ENCODE peak calls at places on chromosomes 5 and 9, in four cellular contexts. J is IMR-90, W is mesendoderm, C is neuronal stem cell. M is an unnamed sample.

GRCh38 chr5:94285984-94286383 is 332.4 kb downstream of the KIAA0825 start:
- DNase-seq in J (no peak), W (peak), C (no peak), M (no peak)

GRCh38 chr9:107394264-107394663 is 95.3 kb downstream of the KLF4 start:
- DNase-seq in J (no peak), W (no peak), C (no peak), M (no peak)

GRCh38 chr5:133708451-133708850 is 96.1 kb upstream of the FSTL4 start:
- DNase-seq in J (no peak), W (no peak), C (no peak), M (no peak)

GRCh38 chr9:136549010-136549980 is 3.4 kb upstream of the NOTCH1 start:
- DNase-seq in J (no peak), W (no peak), C (no peak), M (no peak)

GRCh38 chr9:86645303-86645702 is 291.1 kb upstream of the TUT7 start:
- DNase-seq in J (no peak), W (no peak), C (peak), M (no peak)

GRCh38 chr5:174693697-174694400 is 30.5 kb upstream of the MSX2 start:
- DNase-seq in J (no peak), W (no peak), C (no peak), M (no peak)

GRCh38 chr5:172178301-172179031 is 9.6 kb downstream of the STK10 start:
- DNase-seq in J (no peak), W (no peak), C (no peak), M (no peak)

GRCh38 chr5:35237580-35238376 is 7.5 kb upstream of the PRLR start:
- DNase-seq in J (no peak), W (no peak), C (no peak), M (no peak)

GRCh38 chr5:79020861-79021561 is 35.9 kb upstream of the ARSB start:
- DNase-seq in J (peak), W (peak), C (peak), M (peak)

GRCh38 chr9:107637421-107638420 is 148.2 kb upstream of the KLF4 start:
- DNase-seq in J (peak), W (peak), C (peak), M (peak)

GRCh38 chr5:81657386-81657785 is 93.5 kb downstream of the SSBP2 start:
- DNase-seq in J (no peak), W (no peak), C (no peak), M (no peak)

GRCh38 chr9:69549310-69550202 is 122.6 kb downstream of the APBA1 start:
- DNase-seq in J (peak), W (peak), C (no peak), M (peak)

GRCh38 chr5:163497315-163497714 is 8.1 kb upstream of the MAT2B start:
- DNase-seq in J (no peak), W (no peak), C (no peak), M (no peak)

GRCh38 chr5:66440202-66440680 is 156.0 kb upstream of the MAST4 start:
- DNase-seq in J (peak), W (no peak), C (no peak), M (peak)

GRCh38 chr5:55218966-55219365 is 8.1 kb downstream of the MCIDAS start:
- DNase-seq in J (no peak), W (peak), C (no peak), M (no peak)

GRCh38 chr9:78054180-78054579 is 22.6 kb upstream of the GNAQ start:
- DNase-seq in J (no peak), W (no peak), C (no peak), M (no peak)

GRCh38 chr5:175059687-175060194 is 335.4 kb downstream of the MSX2 start:
- DNase-seq in J (peak), W (peak), C (peak), M (no peak)

GRCh38 chr5:122751293-122751753 is 23.6 kb upstream of the SNX2 start:
- DNase-seq in J (peak), W (peak), C (no peak), M (peak)

GRCh38 chr5:107669543-107670027 is 1.2 kb downstream of the EFNA5 start:
- DNase-seq in J (peak), W (peak), C (no peak), M (peak)

GRCh38 chr5:127519527-127519926 is 2.1 kb downstream of the PRRC1 start:
- DNase-seq in J (peak), W (no peak), C (no peak), M (peak)

GRCh38 chr5:141846031-141846430 is 32.2 kb downstream of the PCDH1 start:
- DNase-seq in J (peak), W (peak), C (peak), M (peak)

GRCh38 chr9:121499427-121500164 is at the start of gene GGTA1:
- DNase-seq in J (peak), W (peak), C (peak), M (peak)

GRCh38 chr9:113631093-113631765 is 167.7 kb downstream of the RGS3 start:
- DNase-seq in J (no peak), W (no peak), C (no peak), M (no peak)

GRCh38 chr5:122078116-122078865 is at the start of gene LOX:
- DNase-seq in J (peak), W (peak), C (peak), M (peak)

GRCh38 chr5:93158841-93159240 is 422.2 kb downstream of the NR2F1-AS1 start:
- DNase-seq in J (no peak), W (no peak), C (no peak), M (no peak)

GRCh38 chr9:14031015-14031414 is 282.9 kb downstream of the NFIB start:
- DNase-seq in J (peak), W (peak), C (peak), M (peak)

GRCh38 chr5:131209175-131209505 is 38.4 kb downstream of the LYRM7 start:
- DNase-seq in J (no peak), W (no peak), C (no peak), M (no peak)

GRCh38 chr5:75632321-75632720 is 21.1 kb downstream of the ANKDD1B start:
- DNase-seq in J (no peak), W (peak), C (no peak), M (no peak)

GRCh38 chr5:171607863-171608262 is 177.8 kb upstream of the SMIM23 start:
- DNase-seq in J (no peak), W (no peak), C (no peak), M (no peak)

GRCh38 chr5:132289097-132289496 is 5.1 kb upstream of the SLC22A4 start:
- DNase-seq in J (no peak), W (no peak), C (no peak), M (no peak)

GRCh38 chr5:32489791-32490581 is 45.4 kb upstream of the ZFR start:
- DNase-seq in J (peak), W (peak), C (peak), M (peak)

GRCh38 chr5:5313081-5313736 is 109.3 kb upstream of the ICE1 start:
- DNase-seq in J (peak), W (no peak), C (no peak), M (peak)

GRCh38 chr5:91188755-91189154 is 194.4 kb downstream of the ARRDC3 start:
- DNase-seq in J (no peak), W (no peak), C (no peak), M (no peak)

GRCh38 chr5:10596310-10596703 is 32.4 kb downstream of the ANKRD33B start:
- DNase-seq in J (no peak), W (no peak), C (no peak), M (no peak)

GRCh38 chr9:134192951-134193731 is 28.8 kb upstream of the RNU6ATAC start:
- DNase-seq in J (no peak), W (no peak), C (no peak), M (peak)
- H3K4me3 ChIP-seq in J (no peak), W (no peak), C (no peak), M (no peak)

DNA sequence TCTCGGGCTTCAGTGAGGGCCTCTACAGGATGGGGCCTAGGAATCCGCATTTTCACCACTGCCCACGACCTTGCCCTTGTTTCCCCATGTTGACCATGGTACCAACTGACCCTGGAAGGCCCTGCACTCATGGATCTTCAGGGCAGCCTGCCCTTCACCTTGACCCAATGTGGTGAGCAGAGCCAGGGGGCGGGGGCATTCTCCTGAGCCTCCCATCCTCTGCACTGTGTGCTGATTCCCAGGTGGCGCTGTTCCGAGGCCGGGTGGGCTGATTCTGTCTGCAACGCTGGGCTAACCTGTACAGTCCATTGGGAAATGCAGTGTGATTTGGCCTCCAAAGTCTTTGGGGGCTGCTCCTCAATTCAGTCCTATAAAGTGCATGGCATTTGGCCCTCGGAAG is 68.7 kb downstream of the SHB start:
- DNase-seq in J (no peak), W (no peak), C (no peak), M (no peak)
- H2AK5ac ChIP-seq in J (peak), W (no peak), C (no peak), M (peak)

GRCh38 chr5:129019401-129019908 is 54.2 kb downstream of the SLC27A6 start:
- DNase-seq in J (peak), W (no peak), C (no peak), M (peak)

GRCh38 chr5:129018836-129019235 is 53.5 kb downstream of the SLC27A6 start:
- DNase-seq in J (no peak), W (peak), C (no peak), M (no peak)

GRCh38 chr5:129021744-129022143 is 56.5 kb downstream of the SLC27A6 start:
- DNase-seq in J (no peak), W (no peak), C (no peak), M (no peak)

GRCh38 chr5:129020683-129021082 is 55.4 kb downstream of the SLC27A6 start:
- DNase-seq in J (no peak), W (no peak), C (no peak), M (no peak)
- H3K27ac ChIP-seq in J (no peak), W (no peak), C (no peak), M (no peak)

GRCh38 chr9:124040186-124040920 is 28.8 kb downstream of the LHX2 start:
- DNase-seq in J (peak), W (no peak), C (no peak), M (peak)
- H3K4me3 ChIP-seq in J (peak), W (no peak), C (no peak), M (no peak)

GRCh38 chr5:116439891-116440290 is 134.7 kb downstream of the SEMA6A start:
- DNase-seq in J (no peak), W (no peak), C (no peak), M (no peak)

GRCh38 chr5:116438979-116439554 is 135.6 kb downstream of the SEMA6A start:
- DNase-seq in J (no peak), W (no peak), C (no peak), M (no peak)

GRCh38 chr5:116437922-116438578 is 136.6 kb downstream of the SEMA6A start:
- DNase-seq in J (no peak), W (peak), C (peak), M (no peak)

GRCh38 chr5:116437351-116437705 is 137.3 kb downstream of the SEMA6A start:
- DNase-seq in J (no peak), W (no peak), C (no peak), M (no peak)

GRCh38 chr5:116436674-116437350 is 137.8 kb downstream of the SEMA6A start:
- DNase-seq in J (no peak), W (no peak), C (no peak), M (no peak)
- H2AK5ac ChIP-seq in J (no peak), W (no peak), C (no peak), M (no peak)

GRCh38 chr5:1161108-1161831 is 40.1 kb upstream of the SLC6A19 start:
- DNase-seq in J (no peak), W (peak), C (no peak), M (no peak)
- H3K27ac ChIP-seq in J (no peak), W (no peak), C (no peak), M (no peak)

DNA sequence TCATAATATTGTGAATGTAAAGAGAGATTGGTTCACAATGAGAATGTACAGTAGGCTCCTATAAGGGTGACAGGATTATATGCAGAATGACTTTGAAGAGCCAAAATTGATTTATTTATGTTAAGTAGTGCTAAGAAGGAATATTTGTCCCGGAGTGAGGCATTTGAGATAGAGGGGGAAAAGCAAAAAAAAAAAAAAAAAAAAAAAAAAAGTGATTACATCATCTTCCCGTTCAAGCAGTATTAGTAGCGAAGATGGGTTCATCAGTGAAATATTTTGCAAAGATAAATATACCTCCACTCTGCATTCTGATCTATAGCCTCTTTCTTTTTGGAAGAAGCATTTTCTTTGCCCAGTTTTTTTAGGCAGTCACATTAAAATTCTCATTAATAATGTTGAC is 74.0 kb downstream of the PIK3R1 start:
- DNase-seq in J (no peak), W (no peak), C (no peak), M (peak)
- H3K4me3 ChIP-seq in J (no peak), W (no peak), C (no peak), M (no peak)

GRCh38 chr9:134228649-134229048 is 64.3 kb upstream of the RNU6ATAC start:
- DNase-seq in J (no peak), W (no peak), C (no peak), M (no peak)
- H2AK5ac ChIP-seq in J (peak), W (no peak), C (peak), M (no peak)

GRCh38 chr5:16970260-16970659 is 34.2 kb upstream of the MYO10 start:
- DNase-seq in J (no peak), W (peak), C (no peak), M (no peak)

GRCh38 chr5:16963821-16964220 is 27.7 kb upstream of the MYO10 start:
- DNase-seq in J (no peak), W (no peak), C (no peak), M (no peak)

GRCh38 chr5:16965581-16965980 is 29.5 kb upstream of the MYO10 start:
- DNase-seq in J (no peak), W (peak), C (peak), M (no peak)

DNA sequence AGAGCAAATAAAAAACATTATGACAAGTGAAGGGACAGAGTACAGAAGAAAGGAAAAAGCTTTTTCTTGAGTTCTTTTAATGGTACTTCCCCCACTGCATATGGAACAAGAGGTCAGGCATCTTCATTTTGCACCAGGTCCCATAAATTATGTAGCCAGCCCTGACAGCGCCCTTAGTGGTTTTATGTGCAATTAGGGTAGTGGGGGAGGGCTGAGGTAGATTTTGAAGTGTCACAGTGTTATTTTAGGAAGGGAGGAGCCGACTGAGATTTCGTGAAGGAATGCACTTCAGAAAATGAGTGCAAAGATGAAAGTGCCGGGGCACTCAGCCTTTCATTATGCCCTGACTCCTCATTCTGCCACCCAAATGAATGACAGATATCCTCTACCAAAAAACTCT is 28.7 kb upstream of the MYO10 start:
- DNase-seq in J (no peak), W (peak), C (no peak), M (no peak)
- H3K27ac ChIP-seq in J (no peak), W (no peak), C (no peak), M (no peak)

DNA sequence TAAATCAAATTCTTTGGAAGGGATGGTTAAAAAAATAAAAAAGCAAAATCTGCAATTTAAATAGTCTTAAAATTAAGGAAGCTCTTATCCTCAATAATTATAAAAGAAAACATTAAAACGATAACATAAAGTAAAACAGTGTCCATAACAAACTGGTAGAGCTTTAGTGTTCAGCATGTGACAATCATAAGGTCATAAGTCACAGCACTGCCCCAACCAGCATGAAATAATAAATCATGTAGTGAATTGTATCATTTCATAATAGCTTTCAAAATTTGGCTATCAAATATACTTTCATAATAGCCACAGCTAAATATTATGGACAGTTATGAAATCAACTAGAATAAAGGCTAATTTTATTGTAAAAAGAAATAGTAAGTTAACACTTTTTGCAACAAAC is 10.0 kb downstream of the NR3C1 start:
- DNase-seq in J (no peak), W (no peak), C (no peak), M (no peak)
- H3K4me3 ChIP-seq in J (no peak), W (no peak), C (no peak), M (no peak)

M was measured in mesenchymal stem cell.